ENCODE peak calls at places on chromosomes 11 and 22, in five cellular contexts. B is GM13976; N is effector CD4-positive, alpha-beta T cell; O is body of pancreas; X is AG10803. Z is an unnamed sample.

GRCh38 chr11:12393691-12394090 is 16.3 kb downstream of the PARVA start:
- DNase-seq in B (no peak), N (no peak), O (no peak), X (peak), Z (no peak)

GRCh38 chr11:120547301-120547700 is 35.8 kb downstream of the GRIK4 start:
- DNase-seq in B (no peak), N (no peak), O (peak), X (peak), Z (no peak)

GRCh38 chr11:60830478-60831142 is 11.3 kb upstream of the CCDC86 start:
- DNase-seq in B (no peak), N (no peak), O (no peak), X (no peak), Z (no peak)

GRCh38 chr22:25169278-25170031 is 30.2 kb upstream of the CRYBB3 start:
- DNase-seq in B (no peak), N (no peak), O (no peak), X (no peak), Z (no peak)

GRCh38 chr11:23540101-23540561 is 679.9 kb upstream of the CCDC179 start:
- DNase-seq in B (peak), N (no peak), O (peak), X (peak), Z (no peak)

GRCh38 chr11:68968306-68969255 is 12.2 kb downstream of the MRGPRD start:
- DNase-seq in B (no peak), N (no peak), O (no peak), X (peak), Z (peak)

GRCh38 chr11:57094206-57094940 is 87.4 kb upstream of the LRRC55 start:
- DNase-seq in B (no peak), N (no peak), O (no peak), X (peak), Z (no peak)

GRCh38 chr22:28628766-28629165 is 50.9 kb downstream of the TTC28 start:
- DNase-seq in B (no peak), N (no peak), O (no peak), X (no peak), Z (no peak)

GRCh38 chr11:44955019-44955738 is 4.5 kb upstream of the TP53I11 start:
- DNase-seq in B (no peak), N (no peak), O (no peak), X (peak), Z (peak)

GRCh38 chr11:20367313-20367948 is 3.9 kb downstream of the HTATIP2 start:
- DNase-seq in B (no peak), N (no peak), O (no peak), X (peak), Z (no peak)

GRCh38 chr11:126104420-126104819 is 41.8 kb upstream of the CDON start:
- DNase-seq in B (no peak), N (no peak), O (no peak), X (no peak), Z (no peak)

GRCh38 chr11:73147771-73148681 is 5.9 kb upstream of the FCHSD2 start:
- DNase-seq in B (peak), N (no peak), O (peak), X (no peak), Z (peak)

GRCh38 chr11:69683764-69684333 is 8.7 kb upstream of the LTO1 start:
- DNase-seq in B (no peak), N (no peak), O (peak), X (no peak), Z (peak)

GRCh38 chr11:67662806-67663514 is 11.5 kb downstream of the ALDH3B2 start:
- DNase-seq in B (no peak), N (no peak), O (no peak), X (no peak), Z (no peak)

GRCh38 chr11:92131289-92131890 is 93.2 kb upstream of the FAT3 start:
- DNase-seq in B (no peak), N (no peak), O (no peak), X (peak), Z (no peak)

GRCh38 chr11:120735035-120735434 is 223.5 kb downstream of the GRIK4 start:
- DNase-seq in B (no peak), N (no peak), O (no peak), X (no peak), Z (no peak)

GRCh38 chr11:25065711-25066110 is 568.9 kb downstream of the LUZP2 start:
- DNase-seq in B (no peak), N (no peak), O (no peak), X (no peak), Z (no peak)

GRCh38 chr11:40129276-40129675 is 1330.2 kb downstream of the LRRC4C start:
- DNase-seq in B (peak), N (no peak), O (no peak), X (no peak), Z (no peak)

GRCh38 chr11:1888811-1889526 is 2.7 kb downstream of the PRR33 start:
- DNase-seq in B (no peak), N (peak), O (no peak), X (no peak), Z (no peak)

GRCh38 chr11:8814209-8814922 is 96.6 kb upstream of the AKIP1 start:
- DNase-seq in B (peak), N (no peak), O (no peak), X (peak), Z (no peak)

GRCh38 chr11:62138630-62139425 is 15.0 kb downstream of the INCENP start:
- DNase-seq in B (no peak), N (no peak), O (no peak), X (no peak), Z (peak)

GRCh38 chr11:73576226-73576625 is 21.7 kb downstream of the FAM168A start:
- DNase-seq in B (no peak), N (no peak), O (no peak), X (no peak), Z (no peak)

GRCh38 chr11:100403817-100404216 is 283.3 kb upstream of the ARHGAP42 start:
- DNase-seq in B (no peak), N (no peak), O (no peak), X (no peak), Z (no peak)

GRCh38 chr11:100434821-100435641 is 252.1 kb upstream of the ARHGAP42 start:
- DNase-seq in B (no peak), N (no peak), O (no peak), X (no peak), Z (no peak)

GRCh38 chr11:1574256-1575242 is 2.5 kb upstream of the DUSP8 start:
- DNase-seq in B (peak), N (peak), O (peak), X (peak), Z (no peak)

GRCh38 chr22:18028817-18029527 is 4.6 kb upstream of the MICAL3 start:
- DNase-seq in B (no peak), N (no peak), O (no peak), X (no peak), Z (no peak)

GRCh38 chr11:81237139-81237538 is 1496.5 kb downstream of the FAM181B start:
- DNase-seq in B (no peak), N (no peak), O (no peak), X (peak), Z (no peak)

GRCh38 chr22:48954781-48955311 is 872.8 kb downstream of the BRD1 start:
- DNase-seq in B (peak), N (no peak), O (no peak), X (peak), Z (peak)

GRCh38 chr11:44338721-44339529 is 29.0 kb upstream of the ALX4 start:
- DNase-seq in B (no peak), N (no peak), O (no peak), X (no peak), Z (peak)

GRCh38 chr11:64324692-64325469 is 7.0 kb downstream of the PRDX5 start:
- DNase-seq in B (no peak), N (no peak), O (no peak), X (no peak), Z (no peak)

GRCh38 chr11:132054822-132055221 is 684.4 kb downstream of the NTM start:
- DNase-seq in B (no peak), N (no peak), O (no peak), X (peak), Z (no peak)

GRCh38 chr11:84398017-84398626 is 1112.0 kb upstream of the CCDC90B start:
- DNase-seq in B (no peak), N (no peak), O (peak), X (peak), Z (no peak)

GRCh38 chr22:42856179-42856864 is 751 bp downstream of the ARFGAP3 start:
- DNase-seq in B (peak), N (peak), O (peak), X (peak), Z (no peak)

GRCh38 chr11:123197711-123198110 is 2.7 kb upstream of the CLMP start:
- DNase-seq in B (no peak), N (no peak), O (no peak), X (peak), Z (no peak)

GRCh38 chr11:9313648-9314290 is 624 bp downstream of the TMEM41B start:
- DNase-seq in B (no peak), N (peak), O (peak), X (peak), Z (no peak)

GRCh38 chr11:36103933-36104530 is 160.2 kb downstream of the LDLRAD3 start:
- DNase-seq in B (no peak), N (no peak), O (no peak), X (no peak), Z (no peak)

GRCh38 chr11:130213979-130214281 is 54.3 kb downstream of the ST14 start:
- DNase-seq in B (no peak), N (no peak), O (no peak), X (no peak), Z (no peak)

Z was measured in cardiac septum.